ENCODE peak calls at places on chromosomes 12 and 14, in four cellular contexts. W, Q, B and G are unnamed samples.

GRCh38 chr14:99643343-99643742 is 1.6 kb upstream of the HHIPL1 start:
- DNase-seq in Q (no peak), W (no peak), B (no peak), G (no peak)

GRCh38 chr14:30375280-30375892 is 183.6 kb upstream of the G2E3 start:
- DNase-seq in B (peak), W (no peak), Q (peak), G (peak)

GRCh38 chr12:115752913-115753726 is 524.4 kb downstream of the MED13L start:
- DNase-seq in Q (peak), W (no peak), B (no peak), G (no peak)

GRCh38 chr12:26631846-26632245 is 201.1 kb downstream of the ITPR2 start:
- DNase-seq in W (no peak), Q (no peak), B (no peak), G (no peak)

GRCh38 chr14:42095155-42095554 is 488.5 kb downstream of the LRFN5 start:
- DNase-seq in Q (no peak), B (no peak), W (no peak), G (no peak)

GRCh38 chr14:89657014-89657413 is 240.0 kb upstream of the FOXN3 start:
- DNase-seq in W (no peak), Q (no peak), B (no peak), G (no peak)

GRCh38 chr12:121781751-121782615 is 11.5 kb downstream of the RHOF start:
- DNase-seq in Q (no peak), W (no peak), B (no peak), G (no peak)

GRCh38 chr14:62443796-62444195 is 601.5 kb downstream of the KCNH5 start:
- DNase-seq in W (no peak), Q (no peak), B (no peak), G (no peak)